ENCODE peak calls at places on chromosomes 3 and 15, in eight cellular contexts. J is heart right ventricle, E is brain microvascular endothelial cell, R is cardiac muscle cell, W is ovary, N is HepG2, G is Peyer's patch, Z is IMR-90. Y is an unnamed sample.

GRCh38 chr3:359672-360071 is 163.1 kb downstream of the CHL1 start:
- DNase-seq in G (no peak), N (no peak), E (no peak), J (no peak), W (no peak), R (no peak), Z (no peak), Y (no peak)

GRCh38 chr3:135224963-135225362 is 429.9 kb downstream of the EPHB1 start:
- DNase-seq in G (no peak), Z (no peak), W (no peak), J (no peak), R (no peak), E (no peak), N (no peak), Y (no peak)

GRCh38 chr3:156509209-156510174 is 45.4 kb downstream of the SSR3 start:
- DNase-seq in G (no peak), W (no peak), E (peak; percentile 51), N (peak; percentile 18), J (no peak), R (peak; percentile 76), Z (peak; percentile 66), Y (peak; percentile 87)

GRCh38 chr15:73959012-73959581 is 32.8 kb downstream of the LOXL1 start:
- DNase-seq in W (no peak), R (no peak), N (no peak), Z (no peak), J (no peak), E (no peak), G (no peak), Y (peak; percentile 56)

GRCh38 chr3:79019137-79019923 is 748.5 kb downstream of the ROBO1 start:
- DNase-seq in R (peak; percentile 96), Z (peak; percentile 93), W (peak; percentile 83), G (peak; percentile 77), N (peak; percentile 84), E (peak; percentile 90), J (peak; percentile 68), Y (peak; percentile 96)

GRCh38 chr3:186979837-186980236 is 49.5 kb downstream of the ST6GAL1 start:
- DNase-seq in J (no peak), Z (no peak), E (no peak), G (no peak), R (no peak), W (no peak), N (no peak), Y (no peak)

GRCh38 chr3:74500257-74500656 is 114.2 kb downstream of the CNTN3 start:
- DNase-seq in G (no peak), J (no peak), Z (peak; percentile 17), E (no peak), R (no peak), N (no peak), W (no peak), Y (no peak)

GRCh38 chr3:86937306-86937791 is 53.6 kb downstream of the VGLL3 start:
- DNase-seq in Z (peak; percentile 92), R (peak; percentile 84), E (peak; percentile 79), J (no peak), N (no peak), G (no peak), W (no peak), Y (peak; percentile 85)

GRCh38 chr3:81967362-81967761 is 205.9 kb upstream of the GBE1 start:
- DNase-seq in J (no peak), Z (no peak), N (no peak), R (no peak), E (no peak), G (no peak), W (no peak), Y (peak; percentile 19)

GRCh38 chr3:171566803-171567422 is 106.7 kb upstream of the TNIK start:
- DNase-seq in W (no peak), G (no peak), N (peak; percentile 41), E (no peak), J (no peak), R (peak; percentile 54), Z (peak; percentile 46), Y (peak; percentile 77)

GRCh38 chr15:81888748-81889479 is 156.9 kb downstream of the MEX3B start:
- DNase-seq in E (peak; percentile 38), J (no peak), W (no peak), Z (peak; percentile 76), R (peak; percentile 61), G (no peak), N (no peak), Y (peak; percentile 70)

GRCh38 chr15:90388462-90389182 is 580 bp downstream of the IQGAP1 start:
- DNase-seq in N (peak; percentile 17), W (peak; percentile 73), E (peak; percentile 21), Z (peak; percentile 41), G (peak; percentile 80), R (peak; percentile 56), J (peak; percentile 73), Y (peak; percentile 89)

GRCh38 chr15:73628976-73629854 is 4.0 kb downstream of the NPTN start:
- DNase-seq in N (peak; percentile 74), W (no peak), Z (no peak), E (no peak), G (no peak), J (no peak), R (peak; percentile 29), Y (peak; percentile 44)

GRCh38 chr15:99507016-99507731 is 58.6 kb upstream of the MEF2A start:
- DNase-seq in N (peak; percentile 21), G (no peak), E (peak; percentile 83), J (peak; percentile 71), R (peak; percentile 94), Z (peak; percentile 88), W (peak; percentile 78), Y (peak; percentile 36)

GRCh38 chr3:41241800-41242571 is 42.7 kb downstream of the CTNNB1 start:
- DNase-seq in W (no peak), G (no peak), E (no peak), J (no peak), R (no peak), N (no peak), Z (no peak), Y (no peak)

GRCh38 chr3:41239587-41239986 is 40.3 kb downstream of the CTNNB1 start:
- DNase-seq in R (no peak), N (no peak), J (no peak), E (no peak), G (no peak), Z (no peak), W (no peak), Y (no peak)

GRCh38 chr3:41237907-41238306 is 38.6 kb downstream of the CTNNB1 start:
- DNase-seq in Z (no peak), W (no peak), N (no peak), E (no peak), J (no peak), G (no peak), R (no peak), Y (peak; percentile 10)

GRCh38 chr3:41243183-41243582 is 43.9 kb downstream of the CTNNB1 start:
- DNase-seq in R (no peak), W (no peak), E (no peak), J (no peak), N (no peak), Z (no peak), G (no peak), Y (no peak)

DNA sequence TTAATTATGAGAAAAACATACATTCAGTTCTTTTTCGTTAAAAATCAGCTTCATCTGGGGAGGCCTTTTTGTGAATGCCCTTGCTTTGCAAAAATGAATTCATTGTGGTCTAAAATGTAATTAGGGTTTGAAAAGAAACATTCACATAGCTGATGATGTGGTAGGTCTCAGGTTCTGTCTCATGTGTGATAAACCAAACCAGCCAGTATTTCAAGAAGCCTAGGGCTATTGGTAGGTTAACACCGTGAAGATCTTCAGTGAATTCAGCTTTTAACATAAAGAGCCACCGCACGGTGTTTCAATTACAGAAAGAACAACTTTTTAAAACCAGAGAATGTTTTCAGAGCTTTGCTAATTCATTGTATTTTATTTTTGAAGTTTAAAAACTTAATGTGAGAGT is 41.9 kb downstream of the CTNNB1 start:
- DNase-seq in N (no peak), G (no peak), J (no peak), E (no peak), W (no peak), Z (no peak), R (no peak), Y (no peak)
- H3K36me3 ChIP-seq in N (peaks cover 21% of the 10 kb centered on the region), G (peaks cover 59% of the 10 kb centered on the region), J (peaks cover 67% of the 10 kb centered on the region), E (peaks cover 54% of the 10 kb centered on the region), W (no peaks in the 10 kb centered on the region), Z (peaks cover 39% of the 10 kb centered on the region), R (peaks cover 49% of the 10 kb centered on the region), Y (peaks cover 69% of the 10 kb centered on the region)

DNA sequence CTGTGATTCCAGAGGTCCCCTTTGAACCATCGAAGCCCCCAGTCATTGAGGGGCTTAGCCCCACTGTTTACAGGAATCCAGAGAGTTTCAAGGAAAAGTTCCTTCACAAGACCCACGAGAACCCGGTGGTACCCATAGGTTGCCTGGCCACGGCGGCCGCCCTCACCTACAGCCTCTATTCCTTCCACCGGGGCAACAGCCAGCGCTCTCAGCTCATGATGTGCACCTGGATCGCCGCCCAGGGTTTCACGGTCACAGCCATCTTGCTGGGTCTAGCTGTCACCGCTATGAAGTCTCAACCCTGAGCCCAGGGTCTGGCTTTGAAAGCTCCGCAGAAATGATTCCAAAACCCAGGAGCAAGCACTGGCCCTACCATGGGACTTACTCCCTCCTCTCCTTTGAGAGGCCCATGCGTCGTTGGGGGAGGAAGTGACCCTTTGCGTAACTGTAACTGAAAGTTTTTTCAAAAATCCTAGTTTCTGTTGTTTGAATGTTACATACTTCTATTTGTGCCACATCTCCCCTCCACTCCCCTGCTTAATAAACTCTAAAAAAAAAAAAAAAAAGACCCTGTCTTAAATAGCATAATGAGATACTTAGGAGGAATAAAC is 85.1 kb upstream of the CSPG5 start:
- DNase-seq in N (no peak), Z (no peak), J (no peak), W (no peak), E (no peak), G (no peak), R (no peak), Y (no peak)
- H3K36me3 ChIP-seq in N (peaks cover 7% of the 10 kb centered on the region), Z (peaks cover 9% of the 10 kb centered on the region), J (peaks cover 79% of the 10 kb centered on the region), W (no peaks in the 10 kb centered on the region), E (peaks cover 10% of the 10 kb centered on the region), G (peaks cover 36% of the 10 kb centered on the region), R (peaks cover 31% of the 10 kb centered on the region), Y (peaks cover 38% of the 10 kb centered on the region)

GRCh38 chr3:9686703-9687102 is 16.9 kb upstream of the CPNE9 start:
- DNase-seq in W (no peak), J (no peak), N (no peak), Z (no peak), E (no peak), G (no peak), R (no peak), Y (no peak)

GRCh38 chr3:9687514-9687913 is 16.1 kb upstream of the CPNE9 start:
- DNase-seq in G (no peak), Z (no peak), N (no peak), R (no peak), E (no peak), J (no peak), W (no peak), Y (no peak)

GRCh38 chr3:9682123-9682522 is 21.5 kb upstream of the CPNE9 start:
- DNase-seq in W (no peak), N (no peak), Z (no peak), G (no peak), J (no peak), R (no peak), E (no peak), Y (no peak)

GRCh38 chr3:9686050-9686384 is 17.6 kb upstream of the CPNE9 start:
- DNase-seq in G (no peak), Z (no peak), W (no peak), J (no peak), E (no peak), R (no peak), N (no peak), Y (no peak)

GRCh38 chr3:9685216-9686049 is 18.2 kb upstream of the CPNE9 start:
- DNase-seq in E (no peak), R (no peak), J (no peak), W (no peak), N (no peak), G (no peak), Z (no peak), Y (no peak)
- H3K36me3 ChIP-seq in E (peaks cover 70% of the 10 kb centered on the region), R (peaks cover 13% of the 10 kb centered on the region), J (peaks cover 100% of the 10 kb centered on the region), W (no peaks in the 10 kb centered on the region), N (peaks cover 47% of the 10 kb centered on the region), G (peaks cover 100% of the 10 kb centered on the region), Z (peaks cover 75% of the 10 kb centered on the region), Y (peaks cover 93% of the 10 kb centered on the region)

GRCh38 chr3:9441501-9442221 is 44.2 kb downstream of the SETD5 start:
- DNase-seq in J (no peak), G (no peak), E (no peak), R (no peak), N (no peak), Z (no peak), W (no peak), Y (no peak)
- H3K36me3 ChIP-seq in J (peaks cover 100% of the 10 kb centered on the region), G (peaks cover 92% of the 10 kb centered on the region), E (peaks cover 86% of the 10 kb centered on the region), R (peaks cover 86% of the 10 kb centered on the region), N (peaks cover 22% of the 10 kb centered on the region), Z (peaks cover 64% of the 10 kb centered on the region), W (peaks cover 3% of the 10 kb centered on the region), Y (peaks cover 96% of the 10 kb centered on the region)